ENCODE peak calls at places on chromosomes 3 and 15, in four cellular contexts. D is astrocyte of the spinal cord, Y is testis, X is A549. K is an unnamed sample.

GRCh38 chr15:78070049-78070698 is 7.3 kb downstream of the TBC1D2B start:
- DNase-seq in D (no peak), Y (no peak), X (no peak), K (no peak)

GRCh38 chr15:63521405-63522142 is 17.2 kb downstream of the USP3 start:
- DNase-seq in D (no peak), Y (no peak), X (no peak), K (no peak)

GRCh38 chr3:171991166-171991565 is 48.2 kb upstream of the FNDC3B start:
- DNase-seq in D (no peak), Y (no peak), X (no peak), K (no peak)

GRCh38 chr3:72345237-72345878 is 502.9 kb downstream of the SHQ1 start:
- DNase-seq in D (no peak), Y (no peak), X (no peak), K (no peak)

GRCh38 chr3:31862861-31863260 is 118.2 kb downstream of the OSBPL10 start:
- DNase-seq in D (no peak), Y (no peak), X (no peak), K (no peak)

GRCh38 chr15:76333720-76334437 is 2.7 kb upstream of the ISL2 start:
- DNase-seq in D (no peak), Y (no peak), X (peak; percentile 80), K (no peak)

GRCh38 chr15:95295311-95295710 is 1035.2 kb upstream of the NR2F2 start:
- DNase-seq in D (no peak), Y (no peak), X (no peak), K (no peak)

GRCh38 chr3:126081618-126082333 is 2.1 kb downstream of the SLC41A3 start:
- DNase-seq in D (peak; percentile 48), Y (peak; percentile 58), X (peak; percentile 47), K (no peak)

GRCh38 chr15:39156636-39157255 is 424.1 kb upstream of the THBS1 start:
- DNase-seq in D (no peak), Y (no peak), X (no peak), K (no peak)

GRCh38 chr3:185290266-185290665 is 36.4 kb upstream of the EHHADH start:
- DNase-seq in D (no peak), Y (no peak), X (no peak), K (no peak)

GRCh38 chr15:42315435-42316020 is 42.3 kb upstream of the TMEM87A start:
- DNase-seq in D (no peak), Y (no peak), X (no peak), K (no peak)

GRCh38 chr3:39668420-39668819 is 141.0 kb upstream of the MYRIP start:
- DNase-seq in D (peak; percentile 37), Y (peak; percentile 19), X (peak; percentile 13), K (peak; percentile 21)

GRCh38 chr3:71551286-71551919 is 32.1 kb downstream of the FOXP1 start:
- DNase-seq in D (peak; percentile 56), Y (no peak), X (no peak), K (no peak)

GRCh38 chr3:77885381-77885780 is 845.5 kb downstream of the ROBO2 start:
- DNase-seq in D (no peak), Y (no peak), X (no peak), K (no peak)

GRCh38 chr3:139533781-139534443 is 5.6 kb downstream of the RBP1 start:
- DNase-seq in D (peak; percentile 93), Y (peak; percentile 80), X (no peak), K (no peak)

GRCh38 chr3:197001106-197001971 is 28.3 kb downstream of the MELTF start:
- DNase-seq in D (no peak), Y (no peak), X (no peak), K (no peak)

GRCh38 chr15:88431441-88431840 is 35.7 kb downstream of the MRPL46 start:
- DNase-seq in D (no peak), Y (no peak), X (no peak), K (no peak)

GRCh38 chr15:69634860-69635259 is 182.2 kb downstream of the RPLP1 start:
- DNase-seq in D (no peak), Y (no peak), X (no peak), K (no peak)

GRCh38 chr15:83565553-83566159 is 88.3 kb upstream of the ADAMTSL3 start:
- DNase-seq in D (peak; percentile 29), Y (no peak), X (peak; percentile 48), K (no peak)

GRCh38 chr3:39207361-39208192 is 15.2 kb upstream of the XIRP1 start:
- DNase-seq in D (no peak), Y (no peak), X (no peak), K (no peak)

GRCh38 chr3:71444028-71444860 is 139.3 kb downstream of the FOXP1 start:
- DNase-seq in D (peak; percentile 74), Y (peak; percentile 43), X (no peak), K (peak; percentile 31)

GRCh38 chr15:72312605-72313447 is 7.1 kb downstream of the CELF6 start:
- DNase-seq in D (peak; percentile 50), Y (peak; percentile 79), X (peak; percentile 97), K (no peak)

GRCh38 chr15:66105286-66105984 is 148.1 kb downstream of the MEGF11 start:
- DNase-seq in D (no peak), Y (no peak), X (no peak), K (no peak)

GRCh38 chr3:151589311-151589710 is 128.4 kb upstream of the IGSF10 start:
- DNase-seq in D (no peak), Y (no peak), X (no peak), K (no peak)

GRCh38 chr15:78360958-78361714 is 21.0 kb downstream of the CRABP1 start:
- DNase-seq in D (no peak), Y (no peak), X (no peak), K (no peak)

GRCh38 chr3:48057521-48057920 is 41.3 kb upstream of the MAP4 start:
- DNase-seq in D (no peak), Y (no peak), X (no peak), K (no peak)

GRCh38 chr15:76954744-76955143 is 23.2 kb downstream of the RCN2 start:
- DNase-seq in D (no peak), Y (no peak), X (no peak), K (no peak)

GRCh38 chr15:56244811-56245576 is 1.3 kb upstream of the RFX7 start:
- DNase-seq in D (no peak), Y (no peak), X (peak; percentile 43), K (no peak)

GRCh38 chr3:19702416-19703078 is 231.5 kb downstream of the EFHB start:
- DNase-seq in D (no peak), Y (peak; percentile 49), X (no peak), K (no peak)

GRCh38 chr3:136078421-136079364 is 113.2 kb downstream of the PPP2R3A start:
- DNase-seq in D (peak; percentile 58), Y (no peak), X (peak; percentile 6), K (no peak)

GRCh38 chr15:35616436-35617271 is 70.7 kb upstream of the DPH6 start:
- DNase-seq in D (no peak), Y (no peak), X (no peak), K (no peak)

GRCh38 chr3:194686816-194687637 is 1.3 kb downstream of the FAM43A start:
- DNase-seq in D (peak; percentile 54), Y (peak; percentile 58), X (no peak), K (no peak)

GRCh38 chr3:197462808-197463207 is 93.0 kb downstream of the BDH1 start:
- DNase-seq in D (no peak), Y (no peak), X (no peak), K (no peak)

GRCh38 chr15:101183926-101184305 is 67.9 kb downstream of the CHSY1 start:
- DNase-seq in D (no peak), Y (no peak), X (no peak), K (no peak)

GRCh38 chr3:72797773-72798543 is 50.3 kb downstream of the SHQ1 start:
- DNase-seq in D (peak; percentile 45), Y (peak; percentile 21), X (no peak), K (no peak)

GRCh38 chr3:180085122-180085710 is 48.5 kb upstream of the PEX5L start:
- DNase-seq in D (no peak), Y (no peak), X (no peak), K (no peak)

GRCh38 chr3:72446406-72447058 is 401.7 kb downstream of the SHQ1 start:
- DNase-seq in D (peak; percentile 29), Y (no peak), X (no peak), K (no peak)

GRCh38 chr3:113948015-113948917 is 453 bp downstream of the ZDHHC23 start:
- DNase-seq in D (no peak), Y (peak; percentile 43), X (peak; percentile 32), K (no peak)

DNA sequence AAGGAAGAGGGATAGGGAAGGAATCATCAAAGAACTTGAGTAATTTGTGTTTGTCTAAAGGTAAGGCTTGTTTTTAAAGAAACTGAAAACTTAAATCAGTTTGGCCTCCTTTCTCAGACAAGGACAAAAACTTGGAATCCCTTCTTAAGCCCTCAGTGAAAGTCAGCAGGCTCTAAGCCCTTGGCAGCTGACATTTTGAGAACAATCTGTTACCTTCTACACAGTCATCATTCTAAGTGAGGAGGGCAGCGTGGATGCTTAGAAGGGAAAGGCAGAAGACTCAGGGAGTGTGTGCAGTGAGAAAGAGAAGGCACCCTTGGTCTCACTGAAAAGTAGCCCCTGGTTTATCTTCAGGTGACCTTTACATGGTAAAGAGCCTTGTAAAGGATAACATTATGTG is 10.8 kb downstream of the HSPBAP1 start:
- DNase-seq in D (no peak), Y (no peak), X (no peak), K (no peak)
- H3K4me3 ChIP-seq in D (no peak overlapping the region), Y (no peak overlapping the region), X (no peak overlapping the region), K (no peak overlapping the region)

GRCh38 chr3:25429960-25430941 is 2.2 kb downstream of the RARB start:
- DNase-seq in D (peak; percentile 55), Y (no peak), X (no peak), K (no peak)
- H3K4me3 ChIP-seq in D (peak overlapping the region; percentile 47), Y (no peak overlapping the region), X (peak overlapping the region; percentile 68), K (peak overlapping the region; percentile 56)

GRCh38 chr15:74621936-74622335 is 6.3 kb downstream of the CLK3 start:
- DNase-seq in D (no peak), Y (no peak), X (no peak), K (no peak)

GRCh38 chr15:74620636-74621545 is 5.3 kb downstream of the CLK3 start:
- DNase-seq in D (peak; percentile 64), Y (peak; percentile 89), X (peak; percentile 80), K (no peak)

GRCh38 chr15:74621546-74621920 is 5.9 kb downstream of the CLK3 start:
- DNase-seq in D (no peak), Y (no peak), X (no peak), K (no peak)

GRCh38 chr15:74618841-74619596 is 3.4 kb downstream of the CLK3 start:
- DNase-seq in D (no peak), Y (peak; percentile 62), X (no peak), K (no peak)

GRCh38 chr15:74619916-74620635 is 4.4 kb downstream of the CLK3 start:
- DNase-seq in D (no peak), Y (no peak), X (no peak), K (no peak)
- H3K4me3 ChIP-seq in D (no peak overlapping the region), Y (no peak overlapping the region), X (no peak overlapping the region), K (no peak overlapping the region)

GRCh38 chr3:183158552-183159006 is 4.0 kb downstream of the LAMP3 start:
- DNase-seq in D (peak; percentile 62), Y (no peak), X (no peak), K (no peak)
- H3K4me3 ChIP-seq in D (no peak overlapping the region), Y (no peak overlapping the region), X (no peak overlapping the region), K (no peak overlapping the region)

GRCh38 chr3:143529778-143530177 is 318.5 kb downstream of the SLC9A9 start:
- DNase-seq in D (no peak), Y (no peak), X (no peak), K (no peak)

GRCh38 chr3:143526016-143526540 is 322.2 kb downstream of the SLC9A9 start:
- DNase-seq in D (no peak), Y (no peak), X (no peak), K (no peak)

GRCh38 chr3:143525408-143525807 is 322.9 kb downstream of the SLC9A9 start:
- DNase-seq in D (peak; percentile 68), Y (no peak), X (no peak), K (peak; percentile 97)

GRCh38 chr3:143531101-143531500 is 317.2 kb downstream of the SLC9A9 start:
- DNase-seq in D (no peak), Y (no peak), X (no peak), K (no peak)

GRCh38 chr3:143529018-143529478 is 319.2 kb downstream of the SLC9A9 start:
- DNase-seq in D (no peak), Y (no peak), X (no peak), K (no peak)
- H3K4me3 ChIP-seq in D (no peak overlapping the region), Y (no peak overlapping the region), X (no peak overlapping the region), K (no peak overlapping the region)

K was measured in skeletal muscle cell.